ENCODE peak calls at places on chromosomes 5 and 9, in ten cellular contexts. W is body of pancreas, L is right lobe of liver, J is upper lobe of left lung, N is heart left ventricle, G is GM12878, B is gastrocnemius medialis, Z is A549, D is HepG2, Q is HCT116. V is an unnamed sample.

GRCh38 chr9:132532171-132532570 is 50.2 kb upstream of the BARHL1 start:
- ATAC-seq in W (no peak), L (no peak), J (no peak), N (no peak), G (no peak), B (no peak), Z (no peak), D (no peak), Q (no peak), V (no peak)

GRCh38 chr5:73966411-73966810 is 340.4 kb downstream of the ARHGEF28 start:
- ATAC-seq in W (no peak), L (no peak), J (no peak), N (no peak), G (no peak), B (no peak), Z (no peak), D (no peak), Q (no peak), V (no peak)

GRCh38 chr5:100731768-100732167 is 171.3 kb downstream of the ST8SIA4 start:
- ATAC-seq in W (no peak), L (peak; percentile 43), J (no peak), N (no peak), G (peak; percentile 95), B (no peak), Z (no peak), D (no peak), Q (no peak), V (no peak)

GRCh38 chr5:59732806-59733205 is 160.7 kb downstream of the PDE4D start:
- ATAC-seq in W (no peak), L (no peak), J (no peak), N (no peak), G (no peak), B (no peak), Z (no peak), D (no peak), Q (no peak), V (no peak)

GRCh38 chr5:6758706-6759105 is 45.5 kb downstream of the TENT4A start:
- ATAC-seq in W (no peak), L (no peak), J (no peak), N (no peak), G (no peak), B (no peak), Z (no peak), D (no peak), Q (no peak), V (no peak)

GRCh38 chr9:90034071-90034470 is 429.3 kb downstream of the GADD45G start:
- ATAC-seq in W (no peak), L (peak; percentile 9), J (no peak), N (no peak), G (no peak), B (no peak), Z (no peak), D (no peak), Q (no peak), V (no peak)

GRCh38 chr5:74064911-74065310 is 438.9 kb downstream of the ARHGEF28 start:
- ATAC-seq in W (no peak), L (no peak), J (no peak), N (no peak), G (no peak), B (no peak), Z (no peak), D (no peak), Q (no peak), V (no peak)

GRCh38 chr9:77909306-77909705 is 122.3 kb downstream of the GNAQ start:
- ATAC-seq in W (no peak), L (no peak), J (no peak), N (no peak), G (peak; percentile 71), B (no peak), Z (no peak), D (no peak), Q (no peak), V (no peak)

GRCh38 chr9:136234597-136234996 is 11.0 kb downstream of the QSOX2 start:
- ATAC-seq in W (no peak), L (no peak), J (peak; percentile 28), N (no peak), G (no peak), B (no peak), Z (no peak), D (peak; percentile 32), Q (no peak), V (no peak)

GRCh38 chr9:136231478-136232297 is 13.9 kb downstream of the QSOX2 start:
- ATAC-seq in W (no peak), L (peak; percentile 55), J (no peak), N (no peak), G (no peak), B (no peak), Z (no peak), D (no peak), Q (no peak), V (no peak)

GRCh38 chr9:136230773-136231172 is 14.8 kb downstream of the QSOX2 start:
- ATAC-seq in W (no peak), L (peak; percentile 75), J (no peak), N (no peak), G (no peak), B (no peak), Z (no peak), D (no peak), Q (no peak), V (no peak)

GRCh38 chr9:136233868-136234267 is 11.7 kb downstream of the QSOX2 start:
- ATAC-seq in W (no peak), L (no peak), J (no peak), N (no peak), G (no peak), B (no peak), Z (no peak), D (no peak), Q (no peak), V (no peak)

DNA sequence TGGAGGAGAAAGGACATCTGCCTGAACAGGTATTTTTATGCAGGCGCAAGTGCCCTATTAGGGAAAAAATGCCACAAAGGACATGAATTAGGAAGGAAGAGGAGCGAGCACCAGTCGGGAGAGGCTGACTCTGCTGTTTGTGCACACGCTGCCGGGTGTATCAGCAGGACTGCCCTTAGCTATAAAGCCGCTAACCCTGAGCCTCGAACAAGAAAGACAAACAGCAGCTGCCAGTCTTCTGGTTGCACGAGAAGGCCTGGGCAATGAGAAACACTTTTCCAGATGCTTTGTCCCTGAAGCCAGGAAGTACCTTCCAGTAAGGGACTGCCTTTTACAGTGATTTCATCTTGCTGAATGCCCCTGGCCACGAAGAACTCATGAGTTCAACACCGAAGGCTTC is 12.6 kb downstream of the QSOX2 start:
- ATAC-seq in W (no peak), L (no peak), J (no peak), N (no peak), G (no peak), B (no peak), Z (no peak), D (no peak), Q (no peak), V (no peak)
- H3K4me1 ChIP-seq in W (peaks cover 9% of the 10 kb centered on the region), L (no peaks in the 10 kb centered on the region), J (peaks cover 3% of the 10 kb centered on the region), N (peaks cover 1% of the 10 kb centered on the region), G (peaks cover 2% of the 10 kb centered on the region), B (no peaks in the 10 kb centered on the region), Z (peaks cover 14% of the 10 kb centered on the region), D (no peaks in the 10 kb centered on the region), Q (peaks cover 12% of the 10 kb centered on the region), V (no peaks in the 10 kb centered on the region)

GRCh38 chr9:135657416-135657815 is 5.7 kb upstream of the LCN9 start:
- ATAC-seq in W (no peak), L (no peak), J (no peak), N (no peak), G (no peak), B (no peak), Z (no peak), D (no peak), Q (no peak), V (no peak)

GRCh38 chr9:135661801-135662560 is 1.1 kb upstream of the LCN9 start:
- ATAC-seq in W (no peak), L (no peak), J (no peak), N (no peak), G (no peak), B (no peak), Z (no peak), D (no peak), Q (no peak), V (no peak)

GRCh38 chr9:135659252-135659651 is 3.9 kb upstream of the LCN9 start:
- ATAC-seq in W (no peak), L (no peak), J (no peak), N (no peak), G (no peak), B (no peak), Z (no peak), D (no peak), Q (no peak), V (no peak)

GRCh38 chr9:135662758-135663450 is at the start of gene LCN9:
- ATAC-seq in W (no peak), L (no peak), J (no peak), N (peak; percentile 49), G (no peak), B (no peak), Z (no peak), D (no peak), Q (no peak), V (no peak)

DNA sequence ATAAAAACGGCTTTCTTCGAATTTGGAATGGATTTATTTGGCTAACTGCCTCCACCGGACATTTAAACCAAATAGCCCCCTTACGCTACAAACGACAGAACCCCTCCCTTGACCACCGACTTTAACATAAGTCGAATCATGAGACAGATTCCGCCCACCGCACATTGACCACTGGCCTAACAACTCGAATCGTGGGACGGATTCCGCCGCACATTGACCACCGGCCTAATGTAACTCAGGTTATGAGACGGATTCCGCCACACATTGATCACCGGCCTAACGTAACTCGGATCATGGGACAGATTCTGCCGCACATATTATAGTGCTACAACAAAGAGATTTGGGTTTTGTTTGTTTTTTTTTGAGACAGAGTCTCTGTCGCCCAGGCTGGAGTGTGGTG is 2.7 kb upstream of the LCN9 start:
- ATAC-seq in W (no peak), L (no peak), J (no peak), N (no peak), G (no peak), B (no peak), Z (no peak), D (no peak), Q (no peak), V (no peak)
- TF ChIP-seq POLR2A in W (no peak), L (no peak), J (no peak), N (no peak), G (no peak), B (no peak), Z (no peak), D (no peak), Q (no peak), V (no peak)

GRCh38 chr9:37801287-37801850 is 772 bp downstream of the DCAF10 start:
- ATAC-seq in W (peak; percentile 45), L (peak; percentile 48), J (peak; percentile 71), N (peak; percentile 60), G (peak; percentile 70), B (peak; percentile 12), Z (peak; percentile 51), D (peak; percentile 76), Q (peak; percentile 34), V (peak; percentile 35)

GRCh38 chr9:37801959-37802711 is 1.5 kb downstream of the DCAF10 start:
- ATAC-seq in W (no peak), L (no peak), J (no peak), N (no peak), G (no peak), B (no peak), Z (no peak), D (no peak), Q (no peak), V (no peak)

GRCh38 chr9:37806271-37806670 is 5.7 kb downstream of the DCAF10 start:
- ATAC-seq in W (no peak), L (no peak), J (no peak), N (no peak), G (no peak), B (no peak), Z (peak; percentile 47), D (peak; percentile 37), Q (peak; percentile 42), V (no peak)

GRCh38 chr9:37798677-37799076 is 1.9 kb upstream of the DCAF10 start:
- ATAC-seq in W (no peak), L (no peak), J (no peak), N (no peak), G (no peak), B (no peak), Z (no peak), D (no peak), Q (no peak), V (no peak)

GRCh38 chr9:37800631-37801286 is at the start of gene DCAF10:
- ATAC-seq in W (peak; percentile 95), L (peak; percentile 96), J (peak; percentile 99), N (peak; percentile 97), G (peak; percentile 89), B (peak; percentile 93), Z (peak; percentile 89), D (peak; percentile 92), Q (peak; percentile 84), V (peak; percentile 91)
- H3K4me1 ChIP-seq in W (peaks cover 27% of the 10 kb centered on the region), L (no peaks in the 10 kb centered on the region), J (peaks cover 21% of the 10 kb centered on the region), N (peaks cover 31% of the 10 kb centered on the region), G (peaks cover 10% of the 10 kb centered on the region), B (peaks cover 33% of the 10 kb centered on the region), Z (peaks cover 21% of the 10 kb centered on the region), D (peaks cover 32% of the 10 kb centered on the region), Q (peaks cover 10% of the 10 kb centered on the region), V (peaks cover 56% of the 10 kb centered on the region)

GRCh38 chr9:84397822-84398221 is 57.3 kb upstream of the SLC28A3 start:
- ATAC-seq in W (no peak), L (no peak), J (no peak), N (no peak), G (peak; percentile 15), B (no peak), Z (no peak), D (no peak), Q (no peak), V (peak; percentile 10)

GRCh38 chr9:84394036-84394435 is 53.5 kb upstream of the SLC28A3 start:
- ATAC-seq in W (no peak), L (no peak), J (no peak), N (no peak), G (no peak), B (no peak), Z (no peak), D (no peak), Q (no peak), V (no peak)

GRCh38 chr9:84393266-84393905 is 52.8 kb upstream of the SLC28A3 start:
- ATAC-seq in W (no peak), L (no peak), J (peak; percentile 28), N (no peak), G (no peak), B (no peak), Z (no peak), D (no peak), Q (peak; percentile 30), V (no peak)

GRCh38 chr9:84402517-84402916 is 62.0 kb upstream of the SLC28A3 start:
- ATAC-seq in W (no peak), L (no peak), J (no peak), N (no peak), G (no peak), B (no peak), Z (no peak), D (no peak), Q (no peak), V (no peak)

GRCh38 chr9:84397151-84397728 is 56.7 kb upstream of the SLC28A3 start:
- ATAC-seq in W (peak; percentile 87), L (peak; percentile 97), J (peak; percentile 90), N (peak; percentile 84), G (peak; percentile 96), B (peak; percentile 77), Z (peak; percentile 86), D (peak; percentile 94), Q (peak; percentile 95), V (peak; percentile 62)
- TF ChIP-seq POLR2A in W (no peak), L (no peak), J (no peak), N (no peak), G (no peak), B (no peak), Z (no peak), D (no peak), Q (no peak), V (no peak)